ENCODE peak calls at places on chromosome 3, in eight cellular contexts. N is mesothelial cell of epicardium, I is A549, T is natural killer cell, U is stomach, A is SK-N-SH, H is AG04450, K is omental fat pad. W is an unnamed sample.

GRCh38 chr3:93973160-93974126 is at the start of gene PROS1:
- DNase-seq in N (peak; percentile 57), I (peak; percentile 50), T (no peak), U (peak; percentile 69), A (peak; percentile 86), H (no peak), K (peak; percentile 79), W (peak; percentile 82)

GRCh38 chr3:46661776-46662766 is 31.4 kb downstream of the ALS2CL start:
- DNase-seq in N (no peak), I (no peak), T (no peak), U (no peak), A (peak; percentile 16), H (no peak), K (no peak), W (peak; percentile 2)

GRCh38 chr3:174937488-174937887 is 78.4 kb downstream of the NAALADL2 start:
- DNase-seq in N (no peak), I (no peak), T (no peak), U (no peak), A (no peak), H (no peak), K (no peak), W (no peak)

GRCh38 chr3:186307594-186307993 is 54.4 kb downstream of the DGKG start:
- DNase-seq in N (no peak), I (no peak), T (no peak), U (no peak), A (no peak), H (peak; percentile 18), K (no peak), W (peak; percentile 46)

GRCh38 chr3:26353052-26353451 is 269.5 kb upstream of the LRRC3B start:
- DNase-seq in N (no peak), I (no peak), T (no peak), U (no peak), A (no peak), H (no peak), K (no peak), W (no peak)

GRCh38 chr3:190436356-190436755 is 13.3 kb downstream of the TMEM207 start:
- DNase-seq in N (no peak), I (no peak), T (no peak), U (no peak), A (no peak), H (no peak), K (no peak), W (no peak)

GRCh38 chr3:78690806-78691205 is 1077.0 kb downstream of the ROBO1 start:
- DNase-seq in N (no peak), I (no peak), T (no peak), U (no peak), A (no peak), H (peak; percentile 11), K (no peak), W (no peak)

GRCh38 chr3:110389005-110389404 is 682.6 kb upstream of the NECTIN3 start:
- DNase-seq in N (no peak), I (no peak), T (no peak), U (no peak), A (no peak), H (no peak), K (no peak), W (no peak)

GRCh38 chr3:193595939-193596487 is 3.0 kb downstream of the OPA1 start:
- DNase-seq in N (no peak), I (no peak), T (no peak), U (no peak), A (no peak), H (no peak), K (no peak), W (no peak)

GRCh38 chr3:120569224-120569915 is 26.8 kb upstream of the NDUFB4 start:
- DNase-seq in N (no peak), I (no peak), T (no peak), U (no peak), A (no peak), H (no peak), K (no peak), W (no peak)

GRCh38 chr3:78529601-78530000 is 1238.2 kb downstream of the ROBO1 start:
- DNase-seq in N (no peak), I (no peak), T (no peak), U (no peak), A (no peak), H (no peak), K (no peak), W (no peak)

GRCh38 chr3:132843349-132843748 is 121.1 kb upstream of the NPHP3 start:
- DNase-seq in N (no peak), I (no peak), T (no peak), U (no peak), A (no peak), H (no peak), K (no peak), W (no peak)

DNA sequence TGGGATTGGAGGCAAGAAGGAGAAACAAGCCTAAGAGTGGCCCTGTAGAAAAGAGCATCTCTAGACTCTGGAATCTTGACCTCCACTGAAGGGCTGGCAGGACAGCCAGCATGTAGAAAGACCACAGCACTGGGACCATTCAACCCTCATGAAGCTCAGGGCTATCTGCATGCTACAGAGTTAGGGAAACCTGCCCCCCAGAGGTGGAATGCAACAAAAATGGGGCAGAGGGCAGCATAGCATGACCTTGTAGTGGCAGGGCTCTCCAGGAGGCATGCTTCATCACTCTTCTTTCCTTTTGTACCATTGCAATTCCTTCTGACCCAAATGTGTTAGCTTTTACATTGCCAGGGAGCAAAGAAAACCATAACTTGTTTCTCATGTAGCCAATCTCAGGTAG is 445.4 kb downstream of the EPHB1 start:
- DNase-seq in N (no peak), I (no peak), T (no peak), U (no peak), A (no peak), H (no peak), K (no peak), W (peak; percentile 48)
- TF ChIP-seq CTCF in N (no peak), I (no peak), T (no peak), U (no peak), A (no peak), H (no peak), K (no peak), W (peak; percentile 21)

GRCh38 chr3:43998374-43998840 is 243.3 kb upstream of the TOPAZ1 start:
- DNase-seq in N (no peak), I (no peak), T (no peak), U (no peak), A (no peak), H (no peak), K (no peak), W (peak; percentile 31)

GRCh38 chr3:43997788-43998373 is 243.8 kb upstream of the TOPAZ1 start:
- DNase-seq in N (no peak), I (no peak), T (no peak), U (no peak), A (no peak), H (no peak), K (no peak), W (peak; percentile 30)

GRCh38 chr3:43995929-43996378 is 245.7 kb upstream of the TOPAZ1 start:
- DNase-seq in N (no peak), I (no peak), T (no peak), U (no peak), A (no peak), H (no peak), K (no peak), W (no peak)

GRCh38 chr3:43995078-43995928 is 246.4 kb upstream of the TOPAZ1 start:
- DNase-seq in N (no peak), I (no peak), T (no peak), U (no peak), A (peak; percentile 80), H (no peak), K (no peak), W (peak; percentile 17)

GRCh38 chr3:43996379-43997301 is 245.0 kb upstream of the TOPAZ1 start:
- DNase-seq in N (no peak), I (peak; percentile 36), T (no peak), U (no peak), A (no peak), H (no peak), K (no peak), W (peak; percentile 58)
- TF ChIP-seq CTCF in N (no peak), I (peak; percentile 13), T (no peak), U (no peak), A (peak; percentile 27), H (peak; percentile 23), K (no peak), W (no peak)

GRCh38 chr3:73055583-73056364 is 5.7 kb upstream of the EBLN2 start:
- DNase-seq in N (no peak), I (no peak), T (no peak), U (no peak), A (no peak), H (no peak), K (no peak), W (no peak)

GRCh38 chr3:73061416-73061815 is at the start of gene EBLN2:
- DNase-seq in N (no peak), I (no peak), T (no peak), U (no peak), A (no peak), H (no peak), K (no peak), W (no peak)

GRCh38 chr3:73052857-73053256 is 8.6 kb upstream of the EBLN2 start:
- DNase-seq in N (no peak), I (no peak), T (no peak), U (no peak), A (no peak), H (no peak), K (no peak), W (no peak)

GRCh38 chr3:73060302-73060723 is 1.1 kb upstream of the EBLN2 start:
- DNase-seq in N (no peak), I (no peak), T (no peak), U (no peak), A (peak; percentile 30), H (no peak), K (no peak), W (no peak)

DNA sequence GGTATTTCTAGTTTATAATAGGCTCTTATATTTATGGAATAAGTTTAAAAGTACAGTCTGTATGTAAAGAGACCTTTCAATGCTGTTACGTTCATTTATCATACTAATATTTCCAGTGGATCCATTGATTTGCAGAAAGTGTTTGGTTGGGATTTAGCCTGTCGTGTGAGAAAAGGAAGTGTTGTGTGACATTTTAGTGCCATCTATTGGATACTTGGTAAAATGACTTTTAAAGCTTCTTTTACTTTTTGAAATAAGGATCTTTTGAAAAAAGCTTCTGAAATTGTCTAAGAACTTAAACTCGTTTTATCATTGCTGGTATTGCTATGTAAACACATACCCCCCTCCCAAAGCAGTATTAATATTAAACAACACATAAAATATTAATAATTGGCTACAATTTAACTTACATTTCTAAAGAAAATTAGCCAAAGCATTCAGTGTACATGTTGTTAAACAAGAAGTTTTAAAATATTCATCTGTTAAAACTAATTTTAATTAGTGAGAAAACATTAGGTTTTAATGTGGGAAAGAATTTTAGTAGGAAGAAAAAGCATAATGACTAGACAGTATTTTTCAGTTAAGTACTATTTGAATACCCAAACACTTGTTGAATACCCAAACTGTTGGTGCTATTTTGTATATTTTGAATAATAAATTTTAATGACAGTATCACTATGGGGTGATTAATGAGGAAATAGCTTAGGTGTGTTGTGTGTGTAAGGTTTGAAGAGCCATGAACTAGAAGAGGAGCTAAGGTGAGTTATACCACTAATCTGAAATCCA is 4.9 kb upstream of the EBLN2 start:
- DNase-seq in N (no peak), I (peak; percentile 12), T (no peak), U (no peak), A (peak; percentile 42), H (no peak), K (no peak), W (no peak)
- TF ChIP-seq CTCF in N (no peak), I (peak; percentile 70), T (peak; percentile 83), U (no peak), A (peak; percentile 71), H (peak; percentile 52), K (no peak), W (no peak)

DNA sequence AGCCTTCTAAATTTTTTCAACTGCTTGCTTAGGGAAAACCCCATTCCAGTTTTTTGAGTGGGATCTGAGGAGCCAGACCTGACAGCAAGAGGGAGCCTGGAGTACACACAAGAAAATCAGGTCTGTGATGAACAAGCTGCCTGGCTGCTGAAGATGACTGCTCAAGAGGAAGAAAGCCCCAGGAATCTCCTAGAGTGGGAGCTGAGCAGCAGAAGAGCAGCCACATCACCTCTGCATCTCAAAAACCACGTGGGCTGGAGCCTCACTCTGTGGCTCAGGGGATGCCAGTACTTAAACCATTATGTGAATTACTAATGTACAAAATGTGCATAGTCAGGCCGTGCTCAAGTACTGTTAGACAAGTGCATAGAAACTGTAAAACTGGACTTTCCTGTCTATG is 52.4 kb downstream of the SLC9A9 start:
- DNase-seq in N (no peak), I (no peak), T (no peak), U (no peak), A (no peak), H (no peak), K (no peak), W (no peak)
- TF ChIP-seq CTCF in N (no peak), I (no peak), T (no peak), U (no peak), A (no peak), H (peak; percentile 31), K (no peak), W (no peak)

W was measured in endothelial cell.